ENCODE peak calls at places on chromosomes 7 and 10, in eight cellular contexts. W is neural progenitor cell; Z is SK-N-SH; I is AG09309; H is naive thymus-derived CD8-positive, alpha-beta T cell; F is activated naive CD8-positive, alpha-beta T cell treated with anti-CD3 and anti-CD28 coated beads for 36 hours; M is ovary; O is NCI-H1417. T is an unnamed sample.

GRCh38 chr7:154913645-154914579 is 89.0 kb downstream of the PAXIP1 start:
- DNase-seq in W (peak; percentile 85), Z (peak; percentile 96), I (no peak), H (peak; percentile 83), F (peak; percentile 84), M (peak; percentile 90), O (peak; percentile 90), T (peak; percentile 95)

GRCh38 chr10:122829454-122829853 is 16.2 kb downstream of the CUZD1 start:
- DNase-seq in W (no peak), Z (no peak), I (no peak), H (no peak), F (no peak), M (no peak), O (no peak), T (no peak)

GRCh38 chr7:11751807-11752389 is 80.1 kb downstream of the THSD7A start:
- DNase-seq in W (peak; percentile 4), Z (no peak), I (no peak), H (no peak), F (no peak), M (no peak), O (no peak), T (no peak)

GRCh38 chr10:68666280-68666760 is 54.7 kb upstream of the CCAR1 start:
- DNase-seq in W (no peak), Z (no peak), I (peak; percentile 76), H (no peak), F (no peak), M (no peak), O (no peak), T (no peak)

GRCh38 chr10:80133221-80133620 is 691 bp downstream of the PLAC9 start:
- DNase-seq in W (no peak), Z (no peak), I (no peak), H (no peak), F (no peak), M (no peak), O (no peak), T (peak; percentile 51)

GRCh38 chr10:132479603-132480221 is 57.9 kb upstream of the INPP5A start:
- DNase-seq in W (no peak), Z (no peak), I (no peak), H (no peak), F (no peak), M (peak; percentile 31), O (no peak), T (no peak)

GRCh38 chr10:55631071-55631654 is 729.9 kb downstream of the ZWINT start:
- DNase-seq in W (peak; percentile 93), Z (peak; percentile 88), I (no peak), H (no peak), F (peak; percentile 55), M (peak; percentile 34), O (peak; percentile 89), T (peak; percentile 84)

GRCh38 chr10:114316744-114317143 is 77.7 kb downstream of the VWA2 start:
- DNase-seq in W (no peak), Z (no peak), I (no peak), H (no peak), F (no peak), M (no peak), O (no peak), T (no peak)

GRCh38 chr10:37754538-37755323 is 102.7 kb downstream of the ZNF248 start:
- DNase-seq in W (peak; percentile 45), Z (peak; percentile 32), I (peak; percentile 5), H (no peak), F (no peak), M (no peak), O (peak; percentile 27), T (peak; percentile 8)

GRCh38 chr10:14889318-14889717 is 10.7 kb downstream of the SUV39H2 start:
- DNase-seq in W (no peak), Z (peak; percentile 20), I (no peak), H (peak; percentile 13), F (no peak), M (no peak), O (no peak), T (peak; percentile 49)

GRCh38 chr10:3740157-3740871 is 44.7 kb downstream of the KLF6 start:
- DNase-seq in W (no peak), Z (no peak), I (peak; percentile 55), H (no peak), F (no peak), M (no peak), O (no peak), T (no peak)

GRCh38 chr10:72045586-72045985 is 42.8 kb downstream of the SPOCK2 start:
- DNase-seq in W (no peak), Z (no peak), I (no peak), H (no peak), F (no peak), M (no peak), O (no peak), T (no peak)

GRCh38 chr10:24561453-24561852 is 162.2 kb downstream of the ARHGAP21 start:
- DNase-seq in W (no peak), Z (no peak), I (peak; percentile 10), H (no peak), F (no peak), M (no peak), O (no peak), T (no peak)

GRCh38 chr7:66921396-66921917 is 432 bp downstream of the TMEM248 start:
- DNase-seq in W (no peak), Z (peak; percentile 88), I (no peak), H (peak; percentile 39), F (no peak), M (peak; percentile 77), O (peak; percentile 53), T (peak; percentile 88)

GRCh38 chr10:87660484-87661133 is 931 bp downstream of the PAPSS2 start:
- DNase-seq in W (no peak), Z (no peak), I (peak; percentile 38), H (no peak), F (no peak), M (peak; percentile 56), O (no peak), T (no peak)

GRCh38 chr7:2010551-2011265 is 222.0 kb downstream of the MAD1L1 start:
- DNase-seq in W (no peak), Z (peak; percentile 46), I (no peak), H (no peak), F (no peak), M (peak; percentile 24), O (no peak), T (no peak)

GRCh38 chr7:128783143-128783799 is 7.7 kb upstream of the OPN1SW start:
- DNase-seq in W (peak; percentile 68), Z (peak; percentile 91), I (peak; percentile 43), H (no peak), F (no peak), M (peak; percentile 94), O (no peak), T (peak; percentile 89)

GRCh38 chr10:6563075-6563474 is 17.0 kb downstream of the PRKCQ start:
- DNase-seq in W (peak; percentile 20), Z (no peak), I (no peak), H (no peak), F (peak; percentile 71), M (no peak), O (no peak), T (no peak)

GRCh38 chr10:73228247-73228646 is 18.8 kb downstream of the DNAJC9 start:
- DNase-seq in W (no peak), Z (no peak), I (no peak), H (no peak), F (no peak), M (no peak), O (no peak), T (no peak)

GRCh38 chr7:132577206-132578049 is 1.2 kb upstream of the PLXNA4 start:
- DNase-seq in W (peak; percentile 92), Z (peak; percentile 95), I (peak; percentile 11), H (peak; percentile 26), F (peak; percentile 26), M (peak; percentile 88), O (peak; percentile 86), T (peak; percentile 94)

GRCh38 chr7:150947761-150948680 is 30.1 kb downstream of the KCNH2 start:
- DNase-seq in W (no peak), Z (peak; percentile 28), I (no peak), H (no peak), F (no peak), M (no peak), O (no peak), T (peak; percentile 92)

GRCh38 chr7:126541416-126541815 is 711.3 kb downstream of the GRM8 start:
- DNase-seq in W (no peak), Z (no peak), I (no peak), H (no peak), F (no peak), M (no peak), O (no peak), T (no peak)

GRCh38 chr7:21260939-21261338 is 166.9 kb upstream of the SP4 start:
- DNase-seq in W (no peak), Z (no peak), I (no peak), H (no peak), F (no peak), M (no peak), O (peak; percentile 39), T (no peak)

GRCh38 chr7:95871078-95871848 is 98.9 kb downstream of the DYNC1I1 start:
- DNase-seq in W (peak; percentile 72), Z (peak; percentile 67), I (peak; percentile 5), H (peak; percentile 1), F (peak; percentile 3), M (no peak), O (peak; percentile 91), T (peak; percentile 51)

GRCh38 chr10:26804418-26805393 is 56.1 kb downstream of the ABI1 start:
- DNase-seq in W (no peak), Z (no peak), I (no peak), H (peak; percentile 29), F (no peak), M (no peak), O (no peak), T (no peak)

GRCh38 chr7:156969972-156970420 is 20.5 kb downstream of the NOM1 start:
- DNase-seq in W (no peak), Z (no peak), I (no peak), H (peak; percentile 15), F (no peak), M (no peak), O (peak; percentile 46), T (no peak)

T was measured in H7.